ENCODE peak calls at places on chromosomes 16 and 17, in four cellular contexts. One of them, this sample, is unnamed.

GRCh38 chr16:9372934-9373890 is 281.8 kb downstream of the HAPSTR1 start:
- DNase-seq in MM.1S: no peak
- DNase-seq in tibial nerve: no peak
- DNase-seq in heart left ventricle: no peak
- DNase-seq in this sample: no peak

GRCh38 chr16:84459517-84459894 is 45.0 kb downstream of the MEAK7 start:
- DNase-seq in MM.1S: no peak
- DNase-seq in heart left ventricle: no peak
- DNase-seq in tibial nerve: no peak
- DNase-seq in this sample: no peak

GRCh38 chr17:6549384-6550036 is 6.8 kb downstream of the PITPNM3 start:
- DNase-seq in MM.1S: no peak
- DNase-seq in heart left ventricle: no peak
- DNase-seq in tibial nerve: no peak
- DNase-seq in this sample: no peak

GRCh38 chr16:57742543-57742942 is 7.0 kb downstream of the KATNB1 start:
- DNase-seq in heart left ventricle: no peak
- DNase-seq in MM.1S: no peak
- DNase-seq in tibial nerve: no peak
- DNase-seq in this sample: no peak

GRCh38 chr17:44935116-44935515 is 12.5 kb downstream of the KIF18B start:
- DNase-seq in tibial nerve: no peak
- DNase-seq in MM.1S: no peak
- DNase-seq in heart left ventricle: no peak
- DNase-seq in this sample: peak; percentile 62

GRCh38 chr16:59632266-59632855 is 898.2 kb upstream of the GOT2 start:
- DNase-seq in tibial nerve: no peak
- DNase-seq in MM.1S: no peak
- DNase-seq in heart left ventricle: no peak
- DNase-seq in this sample: peak; percentile 46

GRCh38 chr16:84918006-84918909 is 93.1 kb downstream of the ZDHHC7 start:
- DNase-seq in heart left ventricle: no peak
- DNase-seq in tibial nerve: no peak
- DNase-seq in MM.1S: no peak
- DNase-seq in this sample: no peak

GRCh38 chr16:14179116-14179515 is 108.0 kb downstream of the MRTFB start:
- DNase-seq in heart left ventricle: no peak
- DNase-seq in tibial nerve: no peak
- DNase-seq in MM.1S: no peak
- DNase-seq in this sample: no peak

GRCh38 chr16:1433756-1434155 is 2.9 kb downstream of the PERCC1 start:
- DNase-seq in tibial nerve: no peak
- DNase-seq in heart left ventricle: no peak
- DNase-seq in MM.1S: no peak
- DNase-seq in this sample: no peak

GRCh38 chr17:66978514-66979061 is 14.1 kb downstream of the CACNG4 start:
- DNase-seq in MM.1S: no peak
- DNase-seq in tibial nerve: no peak
- DNase-seq in heart left ventricle: peak; percentile 86
- DNase-seq in this sample: no peak

GRCh38 chr17:77471984-77472836 is 331.4 kb downstream of the SEC14L1 start:
- DNase-seq in tibial nerve: no peak
- DNase-seq in heart left ventricle: peak; percentile 53
- DNase-seq in MM.1S: peak; percentile 27
- DNase-seq in this sample: no peak

GRCh38 chr17:43720311-43721060 is 38.1 kb downstream of the SOST start:
- DNase-seq in MM.1S: peak; percentile 57
- DNase-seq in heart left ventricle: peak; percentile 90
- DNase-seq in tibial nerve: peak; percentile 54
- DNase-seq in this sample: peak; percentile 92

GRCh38 chr17:55348749-55349354 is 72.8 kb downstream of the MMD start:
- DNase-seq in MM.1S: peak; percentile 53
- DNase-seq in tibial nerve: peak; percentile 15
- DNase-seq in heart left ventricle: peak; percentile 35
- DNase-seq in this sample: no peak

GRCh38 chr16:26981266-26981938 is 85.3 kb upstream of the C16orf82 start:
- DNase-seq in heart left ventricle: no peak
- DNase-seq in tibial nerve: no peak
- DNase-seq in MM.1S: no peak
- DNase-seq in this sample: no peak

GRCh38 chr17:65103431-65103830 is 33.7 kb upstream of the RGS9 start:
- DNase-seq in heart left ventricle: no peak
- DNase-seq in tibial nerve: no peak
- DNase-seq in MM.1S: no peak
- DNase-seq in this sample: no peak

GRCh38 chr16:57798953-57799618 is 3.2 kb downstream of the KIFC3 start:
- DNase-seq in heart left ventricle: no peak
- DNase-seq in MM.1S: no peak
- DNase-seq in tibial nerve: no peak
- DNase-seq in this sample: no peak

GRCh38 chr16:14569213-14569612 is 60.8 kb downstream of the PARN start:
- DNase-seq in heart left ventricle: no peak
- DNase-seq in tibial nerve: no peak
- DNase-seq in MM.1S: no peak
- DNase-seq in this sample: no peak

GRCh38 chr17:75641343-75641742 is 8.1 kb downstream of the SMIM5 start:
- DNase-seq in heart left ventricle: peak; percentile 85
- DNase-seq in tibial nerve: no peak
- DNase-seq in MM.1S: no peak
- DNase-seq in this sample: peak; percentile 57

GRCh38 chr16:16163571-16163970 is 59.7 kb downstream of the ABCC6 start:
- DNase-seq in heart left ventricle: no peak
- DNase-seq in MM.1S: no peak
- DNase-seq in tibial nerve: no peak
- DNase-seq in this sample: no peak

GRCh38 chr17:67212231-67212630 is 32.8 kb downstream of the HELZ start:
- DNase-seq in heart left ventricle: no peak
- DNase-seq in MM.1S: no peak
- DNase-seq in tibial nerve: no peak
- DNase-seq in this sample: no peak

GRCh38 chr16:62939687-62940086 is 903.4 kb upstream of the CDH8 start:
- DNase-seq in tibial nerve: no peak
- DNase-seq in MM.1S: no peak
- DNase-seq in heart left ventricle: no peak
- DNase-seq in this sample: no peak

GRCh38 chr16:23119570-23119969 is 29.7 kb downstream of the USP31 start:
- DNase-seq in heart left ventricle: no peak
- DNase-seq in tibial nerve: no peak
- DNase-seq in MM.1S: no peak
- DNase-seq in this sample: no peak

DNA sequence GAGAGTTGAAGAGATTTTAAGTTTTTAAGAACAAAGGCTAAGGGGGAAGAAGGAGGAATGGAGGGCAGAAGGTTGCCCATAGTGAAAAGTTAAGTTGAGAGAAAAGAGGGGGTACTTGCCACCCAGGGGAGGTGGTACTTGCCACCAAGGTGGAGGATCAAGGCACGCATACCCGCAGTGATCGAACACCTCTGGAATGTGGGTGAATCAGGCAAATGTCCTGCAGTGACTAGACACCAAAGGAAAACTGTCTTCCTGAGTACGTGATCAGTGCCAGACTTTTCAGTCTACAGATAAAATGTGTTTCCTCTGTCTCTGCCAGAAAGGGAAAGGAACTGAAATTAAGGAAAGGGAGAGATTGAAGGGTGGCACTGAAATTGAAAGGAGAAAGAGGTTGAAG is 2285.3 kb downstream of the TP53TG3F start:
- DNase-seq in tibial nerve: no peak
- DNase-seq in MM.1S: no peak
- DNase-seq in heart left ventricle: no peak
- DNase-seq in this sample: no peak
- H3K9me3 ChIP-seq in tibial nerve: no peaks in the 10 kb centered on the region
- H3K9me3 ChIP-seq in MM.1S: no peaks in the 10 kb centered on the region
- H3K9me3 ChIP-seq in heart left ventricle: no peaks in the 10 kb centered on the region
- H3K9me3 ChIP-seq in this sample: peaks cover 2% of the 10 kb centered on the region

GRCh38 chr16:72042157-72042660 is 12.1 kb upstream of the HP start:
- DNase-seq in MM.1S: no peak
- DNase-seq in tibial nerve: no peak
- DNase-seq in heart left ventricle: no peak
- DNase-seq in this sample: no peak
- H3K9me3 ChIP-seq in MM.1S: no peaks in the 10 kb centered on the region
- H3K9me3 ChIP-seq in tibial nerve: no peaks in the 10 kb centered on the region
- H3K9me3 ChIP-seq in heart left ventricle: no peaks in the 10 kb centered on the region
- H3K9me3 ChIP-seq in this sample: no peaks in the 10 kb centered on the region

GRCh38 chr17:54221499-54221898 is 398.8 kb downstream of the KIF2B start:
- DNase-seq in heart left ventricle: no peak
- DNase-seq in tibial nerve: no peak
- DNase-seq in MM.1S: no peak
- DNase-seq in this sample: no peak
- H3K9me3 ChIP-seq in heart left ventricle: no peaks in the 10 kb centered on the region
- H3K9me3 ChIP-seq in tibial nerve: no peaks in the 10 kb centered on the region
- H3K9me3 ChIP-seq in MM.1S: no peaks in the 10 kb centered on the region
- H3K9me3 ChIP-seq in this sample: no peaks in the 10 kb centered on the region

GRCh38 chr16:68564367-68564985 is 25.4 kb downstream of the ZFP90 start:
- DNase-seq in heart left ventricle: no peak
- DNase-seq in tibial nerve: no peak
- DNase-seq in MM.1S: no peak
- DNase-seq in this sample: no peak
- H3K9me3 ChIP-seq in heart left ventricle: peaks cover 100% of the 10 kb centered on the region
- H3K9me3 ChIP-seq in tibial nerve: peaks cover 97% of the 10 kb centered on the region
- H3K9me3 ChIP-seq in MM.1S: peaks cover 3% of the 10 kb centered on the region
- H3K9me3 ChIP-seq in this sample: peaks cover 36% of the 10 kb centered on the region

GRCh38 chr16:35449663-35450062 is 1990.3 kb downstream of the TP53TG3F start:
- DNase-seq in heart left ventricle: no peak
- DNase-seq in MM.1S: no peak
- DNase-seq in tibial nerve: no peak
- DNase-seq in this sample: no peak

GRCh38 chr16:35447010-35447558 is 1987.7 kb downstream of the TP53TG3F start:
- DNase-seq in tibial nerve: no peak
- DNase-seq in MM.1S: no peak
- DNase-seq in heart left ventricle: no peak
- DNase-seq in this sample: no peak

GRCh38 chr16:35452471-35452870 is 1993.1 kb downstream of the TP53TG3F start:
- DNase-seq in tibial nerve: no peak
- DNase-seq in MM.1S: no peak
- DNase-seq in heart left ventricle: no peak
- DNase-seq in this sample: no peak

GRCh38 chr16:35450648-35451047 is 1991.2 kb downstream of the TP53TG3F start:
- DNase-seq in tibial nerve: no peak
- DNase-seq in heart left ventricle: no peak
- DNase-seq in MM.1S: no peak
- DNase-seq in this sample: no peak
- H3K9me3 ChIP-seq in tibial nerve: peaks cover 8% of the 10 kb centered on the region
- H3K9me3 ChIP-seq in heart left ventricle: peaks cover 36% of the 10 kb centered on the region
- H3K9me3 ChIP-seq in MM.1S: no peaks in the 10 kb centered on the region
- H3K9me3 ChIP-seq in this sample: peaks cover 2% of the 10 kb centered on the region

DNA sequence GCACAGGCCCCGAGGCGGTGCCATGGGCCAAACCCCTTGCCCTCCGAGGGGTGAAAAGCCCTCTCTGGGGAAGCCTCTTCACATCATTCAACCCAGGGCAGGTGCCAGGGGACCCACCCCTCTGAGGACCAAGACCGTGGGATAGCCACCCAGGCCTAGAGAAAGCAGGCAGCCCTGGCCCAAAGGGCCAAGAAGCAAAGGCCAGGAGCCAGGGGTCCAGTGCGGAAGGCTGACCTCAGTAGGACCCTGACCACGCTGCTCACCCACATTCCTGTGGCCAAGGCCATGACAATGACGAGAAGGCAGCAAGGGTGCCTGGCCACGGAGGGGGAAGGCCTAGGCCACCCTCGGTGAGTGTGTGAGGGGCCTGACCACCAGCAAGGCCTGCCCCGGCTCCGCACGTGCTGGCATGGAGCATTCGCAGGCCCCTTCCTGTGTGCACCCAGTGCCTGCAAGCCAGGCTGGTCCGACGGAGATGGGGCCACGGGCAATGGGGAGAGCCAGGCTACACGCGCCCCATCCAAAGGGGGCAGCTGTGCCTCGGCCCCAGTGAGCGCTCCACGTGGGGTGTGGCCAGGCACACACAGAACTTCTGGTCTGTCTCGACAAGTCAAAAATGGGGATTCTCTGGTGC is 24.5 kb upstream of the RASD1 start:
- DNase-seq in MM.1S: no peak
- DNase-seq in heart left ventricle: no peak
- DNase-seq in tibial nerve: no peak
- DNase-seq in this sample: no peak
- H3K9me3 ChIP-seq in MM.1S: no peaks in the 10 kb centered on the region
- H3K9me3 ChIP-seq in heart left ventricle: no peaks in the 10 kb centered on the region
- H3K9me3 ChIP-seq in tibial nerve: no peaks in the 10 kb centered on the region
- H3K9me3 ChIP-seq in this sample: no peaks in the 10 kb centered on the region

GRCh38 chr17:10077561-10078299 is 120.7 kb downstream of the GAS7 start:
- DNase-seq in tibial nerve: no peak
- DNase-seq in heart left ventricle: no peak
- DNase-seq in MM.1S: no peak
- DNase-seq in this sample: no peak
- H3K9me3 ChIP-seq in tibial nerve: no peaks in the 10 kb centered on the region
- H3K9me3 ChIP-seq in heart left ventricle: peaks cover 17% of the 10 kb centered on the region
- H3K9me3 ChIP-seq in MM.1S: no peaks in the 10 kb centered on the region
- H3K9me3 ChIP-seq in this sample: peaks cover 2% of the 10 kb centered on the region

GRCh38 chr17:68222586-68222985 is 25.3 kb upstream of the AMZ2 start:
- DNase-seq in MM.1S: no peak
- DNase-seq in tibial nerve: no peak
- DNase-seq in heart left ventricle: no peak
- DNase-seq in this sample: no peak

GRCh38 chr17:68221786-68222185 is 26.1 kb upstream of the AMZ2 start:
- DNase-seq in MM.1S: no peak
- DNase-seq in heart left ventricle: no peak
- DNase-seq in tibial nerve: no peak
- DNase-seq in this sample: no peak
- H3K9me3 ChIP-seq in MM.1S: no peaks in the 10 kb centered on the region
- H3K9me3 ChIP-seq in heart left ventricle: no peaks in the 10 kb centered on the region
- H3K9me3 ChIP-seq in tibial nerve: no peaks in the 10 kb centered on the region
- H3K9me3 ChIP-seq in this sample: no peaks in the 10 kb centered on the region

GRCh38 chr16:3471518-3472176 is 23.6 kb downstream of the C16orf90 start:
- DNase-seq in MM.1S: no peak
- DNase-seq in heart left ventricle: no peak
- DNase-seq in tibial nerve: no peak
- DNase-seq in this sample: no peak
- H3K9me3 ChIP-seq in MM.1S: no peaks in the 10 kb centered on the region
- H3K9me3 ChIP-seq in heart left ventricle: no peaks in the 10 kb centered on the region
- H3K9me3 ChIP-seq in tibial nerve: no peaks in the 10 kb centered on the region
- H3K9me3 ChIP-seq in this sample: no peaks in the 10 kb centered on the region

This sample was measured in aorta.